ENCODE peak calls at places on chromosomes 1 and 21, in five cellular contexts. E, M, N, Z and D are unnamed samples.

GRCh38 chr1:9262587-9262986 is 28.0 kb downstream of the H6PD start:
- DNase-seq in Z (no peak), E (no peak), M (no peak), N (no peak), D (no peak)

GRCh38 chr1:61086245-61086644 is 3.9 kb downstream of the NFIA start:
- DNase-seq in E (no peak), Z (no peak), N (no peak), M (no peak), D (peak)

GRCh38 chr1:198157847-198158765 is 1.3 kb downstream of the NEK7 start:
- DNase-seq in Z (no peak), M (peak), E (peak), N (no peak), D (peak)

GRCh38 chr1:6258675-6259074 is 2.2 kb downstream of the GPR153 start:
- DNase-seq in Z (no peak), N (no peak), M (no peak), E (no peak), D (no peak)

GRCh38 chr1:235648407-235648907 is 1.1 kb downstream of the GNG4 start:
- DNase-seq in Z (no peak), N (no peak), M (no peak), E (no peak), D (peak)

GRCh38 chr1:1213153-1213918 is 617 bp downstream of the TNFRSF4 start:
- DNase-seq in Z (no peak), M (no peak), E (peak), N (no peak), D (no peak)

GRCh38 chr1:97270508-97271307 is 549.1 kb downstream of the PTBP2 start:
- DNase-seq in Z (no peak), M (peak), E (peak), N (no peak), D (peak)

GRCh38 chr1:46277658-46278373 is 25.6 kb downstream of the LRRC41 start:
- DNase-seq in M (no peak), N (no peak), Z (no peak), E (no peak), D (no peak)

GRCh38 chr21:39633043-39633442 is 20.3 kb downstream of the B3GALT5 start:
- DNase-seq in N (peak), M (peak), E (no peak), Z (peak), D (no peak)

GRCh38 chr1:202565890-202566289 is 144.4 kb downstream of the SYT2 start:
- DNase-seq in N (no peak), M (no peak), E (no peak), Z (no peak), D (no peak)

GRCh38 chr21:39142972-39143371 is 40.3 kb downstream of the PSMG1 start:
- DNase-seq in Z (no peak), N (no peak), E (peak), M (no peak), D (no peak)

GRCh38 chr1:219732814-219733491 is 120.0 kb upstream of the ZC3H11B start:
- DNase-seq in M (no peak), N (no peak), Z (no peak), E (no peak), D (no peak)

GRCh38 chr1:51410568-51411460 is 80.5 kb upstream of the TTC39A start:
- DNase-seq in M (peak), N (no peak), Z (peak), E (no peak), D (no peak)

GRCh38 chr1:93253471-93253870 is 72.9 kb downstream of the CCDC18 start:
- DNase-seq in N (no peak), M (no peak), Z (no peak), E (no peak), D (no peak)